ENCODE peak calls at places on chromosomes 4 and X, in nine cellular contexts. B is OCI-LY7; M is CD8-positive, alpha-beta T cell; A is mesenchymal stem cell; U is neural progenitor cell; I is mesendoderm; T is SJSA1; P is iPS DF 6.9; K is neuronal stem cell. D is an unnamed sample. For H3K4me1, the result is how much of the 10 kb centered on the place peaks cover.

GRCh38 chrX:135651647-135652295 is 61.7 kb upstream of the CT45A1 start:
- DNase-seq in I (no peak), U (no peak), K (no peak), M (no peak), A (no peak), B (no peak), P (no peak), T (no peak), D (no peak)

GRCh38 chrX:71547339-71547738 is 14.4 kb downstream of the OGT start:
- DNase-seq in M (no peak), A (no peak), K (no peak), I (peak), U (no peak), B (no peak), T (no peak), P (no peak), D (no peak)

GRCh38 chrX:18348047-18348446 is 6.4 kb downstream of the SCML2 start:
- DNase-seq in K (no peak), M (no peak), B (no peak), I (peak), U (no peak), A (peak), T (no peak), P (no peak), D (no peak)

GRCh38 chr4:96164814-96165351 is 325.0 kb downstream of the PDHA2 start:
- DNase-seq in U (no peak), I (peak), P (no peak), T (peak), B (no peak), A (peak), K (no peak), M (no peak), D (peak)

GRCh38 chrX:16796298-16796697 is 10.0 kb downstream of the TXLNG start:
- DNase-seq in P (no peak), T (no peak), U (no peak), A (no peak), I (no peak), B (no peak), K (no peak), M (no peak), D (peak)

GRCh38 chrX:131895002-131895401 is 128.1 kb upstream of the STK26 start:
- DNase-seq in M (no peak), A (peak), I (no peak), B (no peak), K (no peak), T (no peak), U (no peak), P (no peak), D (no peak)

GRCh38 chr4:1402516-1403101 is 3.6 kb downstream of the NKX1-1 start:
- DNase-seq in M (no peak), B (no peak), U (no peak), P (no peak), I (no peak), T (no peak), K (no peak), A (no peak), D (peak)

GRCh38 chr4:13378973-13379759 is 105.0 kb downstream of the RAB28 start:
- DNase-seq in U (no peak), B (peak), K (no peak), M (no peak), P (no peak), I (peak), T (no peak), A (no peak), D (no peak)

GRCh38 chr4:76857010-76857409 is 40.9 kb downstream of the SOWAHB start:
- DNase-seq in M (no peak), T (no peak), B (no peak), K (no peak), A (no peak), P (no peak), U (no peak), I (no peak), D (no peak)

GRCh38 chr4:181646864-181647263 is 596.3 kb upstream of the TENM3 start:
- DNase-seq in M (no peak), U (no peak), A (no peak), B (no peak), T (no peak), I (no peak), P (no peak), K (no peak), D (peak)

GRCh38 chr4:7861440-7861881 is 78.2 kb downstream of the AFAP1 start:
- DNase-seq in K (peak), A (peak), I (peak), P (no peak), M (no peak), U (peak), T (peak), B (no peak), D (peak)

GRCh38 chrX:27598312-27598711 is 8.2 kb downstream of the DCAF8L2 start:
- DNase-seq in T (no peak), U (peak), P (no peak), A (no peak), M (no peak), I (peak), K (peak), B (no peak), D (no peak)

GRCh38 chrX:112826020-112826419 is 14.6 kb downstream of the AMOT start:
- DNase-seq in K (no peak), B (no peak), M (no peak), I (no peak), T (no peak), A (peak), P (no peak), U (no peak), D (no peak)

GRCh38 chr4:69194166-69194565 is 20.4 kb downstream of the UGT2B11 start:
- DNase-seq in M (no peak), B (no peak), A (no peak), I (no peak), T (no peak), P (no peak), U (no peak), K (no peak), D (no peak)

GRCh38 chrX:154544885-154545284 is 1.8 kb downstream of the G6PD start:
- DNase-seq in I (no peak), T (no peak), K (no peak), M (no peak), A (no peak), B (no peak), U (no peak), P (no peak), D (peak)

GRCh38 chr4:8538703-8539567 is 41.3 kb upstream of the GPR78 start:
- DNase-seq in P (no peak), U (no peak), B (no peak), T (peak), A (peak), I (no peak), M (no peak), K (no peak), D (peak)

GRCh38 chrX:69314436-69315348 is 149.4 kb upstream of the PJA1 start:
- DNase-seq in B (no peak), M (no peak), P (no peak), T (no peak), I (peak), A (no peak), U (peak), K (no peak), D (no peak)

GRCh38 chrX:40261955-40262596 is 164.3 kb upstream of the BCOR start:
- DNase-seq in U (no peak), P (no peak), I (no peak), K (no peak), A (peak), T (no peak), M (no peak), B (no peak), D (no peak)

GRCh38 chr4:186134254-186134653 is 29.8 kb downstream of the FAM149A start:
- DNase-seq in K (no peak), P (no peak), M (no peak), I (no peak), B (no peak), A (no peak), T (no peak), U (no peak), D (no peak)

GRCh38 chr4:25813705-25814104 is 49.1 kb downstream of the SEL1L3 start:
- DNase-seq in P (no peak), U (peak), I (peak), A (peak), T (peak), B (no peak), M (no peak), K (peak), D (peak)

GRCh38 chr4:115357767-115358166 is 244.3 kb upstream of the NDST4 start:
- DNase-seq in A (no peak), P (no peak), K (no peak), I (peak), U (no peak), B (no peak), T (no peak), M (no peak), D (no peak)

DNA sequence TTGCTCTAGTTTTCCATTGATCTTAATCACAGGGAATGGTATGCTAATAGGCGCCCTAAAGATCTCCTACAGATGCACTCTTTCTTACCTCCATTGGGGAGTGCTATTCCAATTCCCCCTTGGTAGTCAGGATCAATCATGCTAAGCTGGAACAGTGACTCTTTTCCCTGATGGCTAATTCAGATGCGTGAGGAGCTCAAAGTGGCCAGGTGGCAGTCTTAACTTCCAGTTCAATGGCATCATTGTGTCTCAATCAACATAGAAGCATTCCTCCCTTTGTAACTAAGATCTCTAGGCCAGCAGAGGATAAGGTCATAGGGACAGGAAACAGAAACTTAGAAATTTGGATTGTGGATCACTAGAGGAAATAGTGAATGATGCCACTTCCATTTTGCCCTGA is 216.8 kb downstream of the GRID2 start:
- DNase-seq in P (peak), T (no peak), B (no peak), U (peak), I (peak), M (no peak), A (no peak), K (peak), D (no peak)
- H3K4me1 ChIP-seq in P (under half), T (under half), B (under half), U (under half), I (under half), M (under half), A (under half), K (under half), D (under half)

GRCh38 chr4:98645527-98645926 is 12.9 kb downstream of the TSPAN5 start:
- DNase-seq in B (no peak), I (no peak), T (no peak), P (no peak), A (no peak), M (no peak), U (no peak), K (no peak), D (no peak)
- H3K4me1 ChIP-seq in B (under half), I (under half), T (under half), P (under half), A (under half), M (under half), U (under half), K (under half), D (under half)

DNA sequence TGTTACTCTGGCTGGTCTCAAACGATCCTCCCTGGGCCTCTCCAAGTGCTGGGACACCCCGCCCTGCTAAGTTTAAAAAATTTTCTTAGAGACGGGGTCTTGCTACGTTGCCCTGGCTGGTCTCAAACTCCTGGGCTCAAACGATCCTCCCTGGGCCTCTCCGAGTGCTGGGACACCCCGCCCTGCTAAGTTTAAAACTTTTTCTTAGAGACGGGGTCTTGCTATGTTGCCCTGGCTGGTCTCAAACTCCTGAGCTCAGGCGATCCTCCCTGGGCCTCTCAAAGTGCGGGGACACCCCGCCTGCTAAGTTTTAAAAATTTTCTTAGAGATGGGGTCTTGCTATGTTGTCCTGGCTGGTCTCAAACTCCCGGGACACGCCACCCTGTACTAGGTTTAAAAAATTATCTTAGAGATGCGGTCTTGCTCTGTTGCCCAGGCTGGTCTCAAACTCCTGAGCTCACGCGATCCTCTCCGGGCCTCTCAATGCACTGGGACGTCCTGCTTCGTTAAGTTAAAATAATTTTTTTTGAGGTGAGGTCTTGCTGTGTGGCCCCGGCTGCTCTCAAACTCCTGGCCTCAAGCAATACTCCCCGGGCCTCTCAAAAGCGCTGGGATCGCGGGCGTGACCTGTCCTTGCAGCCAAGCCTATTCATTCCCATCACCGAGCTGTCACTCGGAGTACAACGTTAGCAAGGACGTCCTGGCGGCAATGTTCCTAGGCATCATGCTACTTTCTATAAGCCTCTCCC is 1.1 kb downstream of the SLC25A6 start:
- DNase-seq in M (no peak), B (no peak), P (no peak), A (no peak), U (peak), T (no peak), I (no peak), K (no peak), D (no peak)
- H3K4me1 ChIP-seq in M (under half), B (under half), P (under half), A (under half), U (under half), T (under half), I (under half), K (under half), D (under half)

DNA sequence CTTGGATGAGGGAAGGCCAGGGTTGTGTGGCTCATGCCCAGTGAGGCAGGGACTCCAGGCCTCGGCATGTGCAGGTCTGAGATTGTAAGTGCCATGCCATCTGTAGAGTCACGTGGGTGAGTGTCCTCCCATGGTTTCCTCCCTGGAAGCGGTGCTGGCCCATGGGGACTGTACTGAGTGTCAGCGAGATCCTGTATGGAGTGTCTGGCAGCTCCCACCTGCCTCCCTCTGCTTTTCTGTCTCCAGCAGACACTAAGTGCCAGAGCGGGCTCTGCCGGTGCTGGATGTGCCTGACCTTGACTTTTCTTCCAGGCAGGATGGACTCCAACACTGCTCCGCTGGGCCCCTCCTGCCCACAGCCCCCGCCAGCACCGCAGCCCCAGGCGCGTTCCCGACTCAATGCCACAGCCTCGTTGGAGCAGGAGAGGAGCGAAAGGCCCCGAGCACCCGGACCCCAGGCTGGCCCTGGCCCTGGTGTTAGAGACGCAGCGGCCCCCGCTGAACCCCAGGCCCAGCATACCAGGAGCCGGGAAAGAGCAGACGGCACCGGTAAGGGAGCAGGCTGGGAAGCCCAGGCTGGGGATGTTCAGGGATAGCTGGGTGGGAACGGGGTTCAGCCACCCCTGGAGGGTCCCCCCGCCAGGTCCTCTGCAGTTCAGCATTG is 7.6 kb downstream of the WFS1 start:
- DNase-seq in T (no peak), B (no peak), A (no peak), I (no peak), U (no peak), P (no peak), M (no peak), K (no peak), D (no peak)
- H3K4me1 ChIP-seq in T (under half), B (half or more), A (under half), I (under half), U (under half), P (under half), M (under half), K (under half), D (under half)

DNA sequence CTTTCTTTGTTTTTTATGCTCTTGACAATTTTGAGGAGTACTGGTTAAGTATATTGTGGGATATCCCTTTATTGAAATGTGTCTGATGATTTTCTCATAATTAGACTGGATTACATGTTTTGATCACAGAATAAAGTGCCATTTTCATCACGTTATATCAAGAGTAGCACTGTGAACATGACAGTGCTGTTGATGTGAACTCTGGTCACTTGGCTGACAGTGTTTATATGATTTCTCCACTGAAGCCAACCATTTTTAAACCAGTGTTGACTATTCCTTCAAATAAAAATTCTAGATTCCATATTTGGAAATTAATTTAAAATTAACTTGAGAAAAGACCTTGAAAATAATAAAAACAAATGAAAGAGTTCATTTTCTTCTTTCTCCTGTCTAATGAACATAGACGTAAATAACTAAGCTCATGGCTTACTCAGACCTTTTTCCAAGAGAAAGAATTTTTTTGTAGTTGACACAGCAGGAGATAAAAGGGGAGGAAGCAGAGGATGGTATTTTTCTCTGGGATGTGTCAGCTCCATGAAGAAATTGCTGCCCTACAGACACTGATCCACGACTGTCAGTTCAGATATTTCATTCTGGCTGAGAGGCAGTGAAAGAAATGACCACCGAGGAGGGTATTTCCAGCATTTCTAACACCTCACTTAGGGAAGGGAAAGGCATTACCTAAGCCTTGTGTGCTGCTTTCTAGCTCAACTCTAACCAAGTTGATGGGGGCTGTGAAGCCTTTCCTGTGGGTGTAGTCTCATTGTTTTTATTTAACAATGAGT is 150.9 kb upstream of the ANK2 start:
- DNase-seq in K (no peak), M (no peak), I (peak), P (no peak), A (peak), U (peak), T (no peak), B (no peak), D (no peak)
- H3K4me1 ChIP-seq in K (under half), M (under half), I (under half), P (under half), A (under half), U (half or more), T (under half), B (under half), D (under half)